ENCODE peak calls at places on chromosomes 3 and 15, in four cellular contexts. C, T, I and Y are unnamed samples.

GRCh38 chr3:49174586-49174985 is 3.2 kb downstream of the KLHDC8B start:
- DNase-seq in T (no peak), I (no peak), C (no peak), Y (no peak)

GRCh38 chr15:70251246-70251990 is 153.7 kb upstream of the TLE3 start:
- DNase-seq in I (no peak), T (no peak), C (no peak), Y (no peak)

GRCh38 chr3:63855333-63855940 is 8.2 kb downstream of the THOC7 start:
- DNase-seq in C (no peak), T (no peak), I (no peak), Y (no peak)

GRCh38 chr15:70101459-70102113 is 3.9 kb upstream of the TLE3 start:
- DNase-seq in C (no peak), T (peak; percentile 98), I (peak; percentile 31), Y (peak; percentile 96)

GRCh38 chr15:70796516-70797310 is 33.4 kb upstream of the UACA start:
- DNase-seq in I (no peak), T (no peak), C (no peak), Y (no peak)

GRCh38 chr3:57068437-57069089 is 8.1 kb downstream of the SPATA12 start:
- DNase-seq in I (peak; percentile 27), T (peak; percentile 82), C (no peak), Y (peak; percentile 73)

GRCh38 chr3:157149136-157149696 is 10.7 kb downstream of the CCNL1 start:
- DNase-seq in C (no peak), T (no peak), I (no peak), Y (no peak)

GRCh38 chr3:51681453-51681852 is 10.4 kb downstream of the TEX264 start:
- DNase-seq in C (peak; percentile 17), I (peak; percentile 43), T (peak; percentile 55), Y (peak; percentile 45)

GRCh38 chr15:88887068-88887580 is 8.2 kb downstream of the HAPLN3 start:
- DNase-seq in C (no peak), T (no peak), I (no peak), Y (no peak)

GRCh38 chr15:101539930-101540329 is 50.4 kb upstream of the PCSK6 start:
- DNase-seq in I (no peak), C (no peak), T (no peak), Y (no peak)

GRCh38 chr3:23884481-23884880 is 32.3 kb downstream of the NKIRAS1 start:
- DNase-seq in C (no peak), I (no peak), T (peak; percentile 14), Y (no peak)

GRCh38 chr3:110456438-110457138 is 615.0 kb upstream of the NECTIN3 start:
- DNase-seq in I (no peak), T (no peak), C (no peak), Y (no peak)

GRCh38 chr3:142861926-142862325 is 27.0 kb downstream of the PCOLCE2 start:
- DNase-seq in I (no peak), T (no peak), C (no peak), Y (no peak)

GRCh38 chr15:43912991-43913927 is 86.5 kb downstream of the WDR76 start:
- DNase-seq in T (peak; percentile 98), C (no peak), I (no peak), Y (peak; percentile 95)

GRCh38 chr3:193968575-193968974 is 167.4 kb upstream of the HES1 start:
- DNase-seq in C (no peak), I (no peak), T (no peak), Y (no peak)

GRCh38 chr3:165642761-165643432 is 194.3 kb downstream of the BCHE start:
- DNase-seq in T (peak; percentile 98), C (no peak), I (no peak), Y (peak; percentile 89)

GRCh38 chr3:30904986-30905385 is 10.5 kb upstream of the GADL1 start:
- DNase-seq in C (no peak), I (no peak), T (no peak), Y (no peak)

GRCh38 chr3:146163584-146163983 is 2.6 kb upstream of the PLOD2 start:
- DNase-seq in I (no peak), T (peak; percentile 97), C (no peak), Y (peak; percentile 77)

GRCh38 chr15:55403531-55403930 is 4.6 kb downstream of the CCPG1 start:
- DNase-seq in I (no peak), C (no peak), T (peak; percentile 62), Y (peak; percentile 39)

GRCh38 chr3:65793495-65794200 is 245.1 kb downstream of the MAGI1 start:
- DNase-seq in C (no peak), I (no peak), T (no peak), Y (no peak)

GRCh38 chr3:169150343-169150742 is 513.2 kb downstream of the MECOM start:
- DNase-seq in I (no peak), C (no peak), T (no peak), Y (no peak)

GRCh38 chr3:63687569-63688233 is 35.2 kb downstream of the SNTN start:
- DNase-seq in T (no peak), I (no peak), C (no peak), Y (no peak)

GRCh38 chr3:71070497-71071465 is 512.7 kb downstream of the FOXP1 start:
- DNase-seq in C (no peak), T (no peak), I (no peak), Y (no peak)

GRCh38 chr3:38476157-38476756 is 19.9 kb upstream of the EXOG start:
- DNase-seq in I (no peak), C (no peak), T (no peak), Y (no peak)

GRCh38 chr15:70902105-70902504 is 9.5 kb downstream of the LRRC49 start:
- DNase-seq in C (no peak), T (peak; percentile 88), I (no peak), Y (peak; percentile 84)

GRCh38 chr3:54999801-55000200 is 71.9 kb upstream of the LRTM1 start:
- DNase-seq in T (peak; percentile 10), I (no peak), C (no peak), Y (no peak)

GRCh38 chr3:136343873-136344281 is 93.7 kb downstream of the PCCB start:
- DNase-seq in C (no peak), I (peak; percentile 79), T (peak; percentile 91), Y (peak; percentile 93)

GRCh38 chr3:13133471-13133981 is 60.3 kb upstream of the IQSEC1 start:
- DNase-seq in I (no peak), C (no peak), T (no peak), Y (no peak)

GRCh38 chr15:67937153-67937761 is 97.4 kb upstream of the RNU6-1 start:
- DNase-seq in C (no peak), T (no peak), I (no peak), Y (no peak)

GRCh38 chr3:8539419-8539818 is 37.8 kb downstream of the LMCD1 start:
- DNase-seq in T (no peak), C (no peak), I (no peak), Y (peak; percentile 29)

GRCh38 chr3:108180214-108180613 is 42.0 kb downstream of the IFT57 start:
- DNase-seq in T (peak; percentile 31), I (no peak), C (no peak), Y (no peak)

GRCh38 chr3:98826126-98826525 is 63.0 kb downstream of the ST3GAL6 start:
- DNase-seq in T (no peak), C (no peak), I (no peak), Y (no peak)